ENCODE peak calls at places on chromosomes 2 and 18, in four cellular contexts. W is K562, V is A549, B is WTC11. M is an unnamed sample.

GRCh38 chr2:5093056-5093455 is 599.1 kb upstream of the SOX11 start:
- DNase-seq in W (no peak), V (no peak), B (no peak), M (no peak)

GRCh38 chr2:156649596-156649995 is 213.4 kb downstream of the GPD2 start:
- DNase-seq in W (no peak), V (no peak), B (no peak), M (no peak)

GRCh38 chr2:238139141-238139840 is 823 bp downstream of the KLHL30 start:
- DNase-seq in W (peak), V (no peak), B (peak), M (no peak)

GRCh38 chr2:163182764-163183354 is 344.3 kb upstream of the KCNH7 start:
- DNase-seq in W (peak), V (peak), B (no peak), M (no peak)

GRCh38 chr2:181368036-181368435 is 89.2 kb upstream of the ITGA4 start:
- DNase-seq in W (no peak), V (no peak), B (no peak), M (no peak)

GRCh38 chr2:30232027-30232800 is 880 bp downstream of the LBH start:
- DNase-seq in W (peak), V (peak), B (peak), M (no peak)

GRCh38 chr2:43265006-43265770 is 38.8 kb upstream of the ZFP36L2 start:
- DNase-seq in W (no peak), V (no peak), B (no peak), M (no peak)

GRCh38 chr2:95353613-95354468 is 48.7 kb upstream of the FAHD2A start:
- DNase-seq in W (no peak), V (no peak), B (no peak), M (no peak)

GRCh38 chr2:225040862-225041209 is 1.4 kb downstream of the DOCK10 start:
- DNase-seq in W (no peak), V (peak), B (peak), M (no peak)

GRCh38 chr2:225042800-225043167 is 516 bp upstream of the DOCK10 start:
- DNase-seq in W (no peak), V (peak), B (peak), M (no peak)

GRCh38 chr2:225038076-225038571 is 4.1 kb downstream of the DOCK10 start:
- DNase-seq in W (no peak), V (no peak), B (no peak), M (no peak)

GRCh38 chr2:225041210-225041870 is 928 bp downstream of the DOCK10 start:
- DNase-seq in W (no peak), V (peak), B (peak), M (no peak)

GRCh38 chr2:225041871-225042799 is at the start of gene DOCK10:
- DNase-seq in W (no peak), V (peak), B (peak), M (no peak)
- TF ChIP-seq HMGXB4 in W (no peak), V (no peak), B (peak), M (no peak)

GRCh38 chr18:23822590-23823385 is 133.5 kb downstream of the LAMA3 start:
- DNase-seq in W (no peak), V (no peak), B (no peak), M (no peak)
- TF ChIP-seq HMGXB4 in W (no peak), V (no peak), B (no peak), M (no peak)

GRCh38 chr2:39265315-39265714 is 21.5 kb upstream of the CDKL4 start:
- DNase-seq in W (no peak), V (no peak), B (no peak), M (no peak)

GRCh38 chr2:39264733-39265132 is 21.0 kb upstream of the CDKL4 start:
- DNase-seq in W (no peak), V (no peak), B (no peak), M (no peak)

GRCh38 chr2:39266906-39267434 is 23.2 kb upstream of the CDKL4 start:
- DNase-seq in W (no peak), V (no peak), B (no peak), M (no peak)

GRCh38 chr2:39266139-39266805 is 22.5 kb upstream of the CDKL4 start:
- DNase-seq in W (no peak), V (no peak), B (no peak), M (no peak)
- TF ChIP-seq HMGXB4 in W (no peak), V (no peak), B (no peak), M (no peak)

GRCh38 chr2:220278022-220278421 is 650.6 kb downstream of the SLC4A3 start:
- DNase-seq in W (no peak), V (peak), B (no peak), M (no peak)

GRCh38 chr2:220277445-220277960 is 650.1 kb downstream of the SLC4A3 start:
- DNase-seq in W (no peak), V (peak), B (no peak), M (no peak)

GRCh38 chr2:220280741-220281140 is 653.3 kb downstream of the SLC4A3 start:
- DNase-seq in W (no peak), V (no peak), B (no peak), M (no peak)

GRCh38 chr2:220279840-220280239 is 652.4 kb downstream of the SLC4A3 start:
- DNase-seq in W (no peak), V (no peak), B (no peak), M (no peak)

DNA sequence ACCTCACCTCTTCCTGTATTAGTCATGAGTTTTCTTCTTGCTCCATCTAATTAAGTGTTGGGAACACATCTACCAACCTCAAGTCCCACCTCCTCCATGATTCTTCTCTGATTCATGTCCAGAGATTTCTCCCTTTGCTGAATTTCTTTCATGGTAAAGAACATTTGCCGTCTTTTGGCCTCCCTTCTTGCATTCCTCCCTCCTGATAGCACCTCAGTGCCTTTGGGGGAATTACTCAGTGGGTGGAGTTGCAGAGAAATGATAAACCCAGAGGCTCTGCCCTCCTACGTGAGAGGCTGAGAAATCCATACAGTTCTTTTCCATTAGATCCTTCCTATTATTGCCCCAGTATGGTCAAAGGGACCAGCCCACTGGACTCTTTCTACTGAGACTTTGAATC is 651.9 kb downstream of the SLC4A3 start:
- DNase-seq in W (no peak), V (peak), B (no peak), M (no peak)
- TF ChIP-seq HMGXB4 in W (no peak), V (no peak), B (no peak), M (no peak)

GRCh38 chr2:27638023-27638637 is 9.3 kb downstream of the GPN1 start:
- DNase-seq in W (no peak), V (no peak), B (no peak), M (no peak)

GRCh38 chr2:27640722-27641245 is 11.9 kb downstream of the GPN1 start:
- DNase-seq in W (no peak), V (no peak), B (no peak), M (no peak)

GRCh38 chr2:27638709-27639108 is 9.9 kb downstream of the GPN1 start:
- DNase-seq in W (no peak), V (no peak), B (no peak), M (no peak)

GRCh38 chr2:27636766-27637165 is 7.9 kb downstream of the GPN1 start:
- DNase-seq in W (no peak), V (no peak), B (no peak), M (no peak)
- TF ChIP-seq HMGXB4 in W (no peak), V (no peak), B (no peak), M (no peak)

GRCh38 chr2:38439226-38439612 is 62.1 kb upstream of the ATL2 start:
- DNase-seq in W (no peak), V (no peak), B (no peak), M (no peak)
- TF ChIP-seq HMGXB4 in W (no peak), V (no peak), B (no peak), M (no peak)

DNA sequence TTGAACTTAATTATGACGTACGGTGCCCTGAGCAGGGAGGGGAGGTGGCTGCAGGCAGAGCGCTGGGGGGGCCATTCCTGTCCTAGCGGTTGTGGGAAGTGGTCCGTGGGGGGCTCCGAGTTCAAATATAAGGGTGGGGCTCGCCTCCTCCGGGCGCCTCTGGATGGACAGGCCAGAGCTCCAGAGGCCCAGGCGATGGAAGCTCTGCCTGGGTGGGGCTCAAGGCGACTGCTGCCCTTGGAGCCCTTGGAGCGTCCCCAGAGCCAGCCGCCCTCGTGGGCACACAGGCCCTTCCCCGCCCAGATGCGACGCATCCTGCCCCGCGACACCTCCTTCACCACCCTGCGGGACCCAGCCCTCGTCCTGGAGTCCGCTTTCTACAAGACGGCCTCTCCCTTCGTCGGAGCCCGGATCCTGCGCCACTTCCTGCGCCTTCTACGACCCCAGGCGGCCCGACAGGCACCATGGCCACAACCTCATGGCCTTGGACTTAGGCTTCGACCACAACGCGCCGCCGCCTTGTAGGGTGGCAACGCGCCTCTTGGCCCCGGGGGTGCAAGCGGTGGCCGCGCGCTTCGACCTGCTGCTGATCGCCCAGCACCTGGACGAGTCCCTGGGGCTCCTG is 10.5 kb downstream of the AQP12B start:
- DNase-seq in W (no peak), V (no peak), B (no peak), M (no peak)
- TF ChIP-seq HMGXB4 in W (no peak), V (no peak), B (no peak), M (no peak)